ENCODE peak calls at places on chromosomes 6 and 20, in four cellular contexts. P is mammary epithelial cell, J is HCT116, U is fibroblast of mammary gland. Z is an unnamed sample.

GRCh38 chr6:121592955-121593665 is 157.7 kb downstream of the GJA1 start:
- DNase-seq in P (no peak), J (no peak), U (no peak), Z (no peak)

GRCh38 chr6:37819802-37820712 is 530 bp downstream of the ZFAND3 start:
- DNase-seq in P (peak), J (peak), U (peak), Z (peak)

GRCh38 chr6:134585529-134585873 is 267.6 kb upstream of the SGK1 start:
- DNase-seq in P (no peak), J (no peak), U (no peak), Z (no peak)

GRCh38 chr20:14234666-14235295 is 102.6 kb downstream of the FLRT3 start:
- DNase-seq in P (peak), J (no peak), U (peak), Z (no peak)

GRCh38 chr6:2658788-2659187 is 91.9 kb downstream of the MYLK4 start:
- DNase-seq in P (peak), J (peak), U (peak), Z (no peak)

GRCh38 chr20:6209093-6209492 is 86.3 kb upstream of the FERMT1 start:
- DNase-seq in P (no peak), J (no peak), U (no peak), Z (no peak)

GRCh38 chr20:48189177-48189576 is 403.9 kb upstream of the SULF2 start:
- DNase-seq in P (peak), J (peak), U (peak), Z (no peak)

GRCh38 chr6:86791476-86791875 is 145.9 kb upstream of the HTR1E start:
- DNase-seq in P (no peak), J (no peak), U (no peak), Z (no peak)

GRCh38 chr6:126614642-126615504 is 275.0 kb downstream of the CENPW start:
- DNase-seq in P (no peak), J (no peak), U (no peak), Z (no peak)

GRCh38 chr6:69732640-69733039 is 64.2 kb downstream of the LMBRD1 start:
- DNase-seq in P (no peak), J (no peak), U (peak), Z (no peak)

GRCh38 chr20:63322146-63322922 is 29.3 kb downstream of the COL20A1 start:
- DNase-seq in P (no peak), J (no peak), U (no peak), Z (no peak)

GRCh38 chr6:159169557-159170332 is 545 bp downstream of the FNDC1 start:
- DNase-seq in P (peak), J (no peak), U (peak), Z (no peak)

GRCh38 chr6:45420083-45420908 is 42.6 kb upstream of the SUPT3H start:
- DNase-seq in P (peak), J (no peak), U (peak), Z (peak)

GRCh38 chr20:36572701-36573102 is 695 bp upstream of the TGIF2 start:
- DNase-seq in P (peak), J (no peak), U (peak), Z (peak)

GRCh38 chr6:130426078-130426726 is 60.4 kb downstream of the TMEM200A start:
- DNase-seq in P (peak), J (peak), U (peak), Z (no peak)

GRCh38 chr6:6980999-6981581 is 126.7 kb upstream of the RREB1 start:
- DNase-seq in P (no peak), J (no peak), U (no peak), Z (no peak)

GRCh38 chr20:40160151-40160550 is 528.9 kb downstream of the MAFB start:
- DNase-seq in P (peak), J (peak), U (peak), Z (no peak)

GRCh38 chr6:10425177-10425972 is 10.5 kb upstream of the TFAP2A start:
- DNase-seq in P (no peak), J (no peak), U (no peak), Z (no peak)

GRCh38 chr6:158150701-158151100 is 17.4 kb downstream of the SERAC1 start:
- DNase-seq in P (no peak), J (no peak), U (peak), Z (no peak)